ENCODE peak calls at places on chromosomes 13 and 19, in six cellular contexts. L, Y, A, B, D and F are unnamed samples.
A peak's percentile ranks its signal among the peaks of the same experiment; 100 is the strongest.

GRCh38 chr13:26011208-26011573 is 40.6 kb downstream of the SHISA2 start:
- DNase-seq in B (no peak), A (no peak), Y (no peak), D (no peak), L (no peak), F (no peak)

GRCh38 chr13:99983401-99984133 is 2.0 kb downstream of the ZIC2 start:
- DNase-seq in L (no peak), A (no peak), D (peak; percentile 46), B (no peak), Y (peak; percentile 31), F (no peak)

GRCh38 chr13:50845211-50845610 is 1.7 kb upstream of the DLEU7 start:
- DNase-seq in L (no peak), D (no peak), A (no peak), Y (no peak), B (no peak), F (no peak)

GRCh38 chr13:52104624-52105023 is 24.2 kb downstream of the NEK5 start:
- DNase-seq in D (no peak), B (no peak), L (no peak), A (no peak), Y (no peak), F (no peak)

GRCh38 chr13:92473736-92474465 is 752.7 kb upstream of the GPC6 start:
- DNase-seq in A (no peak), B (no peak), D (no peak), Y (no peak), L (no peak), F (no peak)

GRCh38 chr19:40806385-40807146 is 7.6 kb downstream of the EGLN2 start:
- DNase-seq in B (peak; percentile 77), L (peak; percentile 99), A (no peak), Y (peak; percentile 97), D (peak; percentile 95), F (peak; percentile 92)

GRCh38 chr13:95479706-95480105 is 72.8 kb upstream of the CLDN10 start:
- DNase-seq in B (no peak), D (no peak), A (no peak), Y (no peak), L (no peak), F (no peak)

GRCh38 chr19:8506402-8506957 is 4.0 kb upstream of the PRAM1 start:
- DNase-seq in Y (no peak), L (no peak), D (no peak), B (no peak), A (no peak), F (no peak)

GRCh38 chr13:33862006-33862405 is 44.1 kb downstream of the RFC3 start:
- DNase-seq in D (no peak), Y (no peak), B (no peak), A (no peak), L (no peak), F (no peak)

GRCh38 chr13:95676100-95676774 is 702 bp upstream of the DNAJC3 start:
- DNase-seq in B (no peak), Y (no peak), A (no peak), L (peak; percentile 71), D (no peak), F (no peak)

DNA sequence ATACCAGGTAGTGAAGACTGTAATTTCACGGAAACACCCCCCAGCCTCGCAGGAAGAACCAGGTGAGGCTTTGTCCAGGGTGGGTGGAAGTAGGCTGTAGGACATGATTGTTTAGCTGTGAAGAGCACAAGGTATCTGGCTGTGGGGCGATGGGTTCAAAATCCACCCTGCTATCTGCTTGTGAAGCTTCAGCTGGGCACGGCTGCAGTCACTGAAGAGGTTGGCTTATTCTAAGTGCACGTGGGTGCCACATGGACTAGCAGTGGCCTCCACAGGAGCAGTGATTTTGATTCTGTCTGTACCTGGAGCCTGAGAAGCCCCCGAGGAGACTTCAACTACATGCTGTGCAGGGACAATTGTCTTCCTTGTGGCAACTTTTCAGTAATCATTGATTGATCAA is 254.1 kb downstream of the FGF9 start:
- DNase-seq in L (no peak), D (no peak), Y (no peak), B (no peak), A (no peak), F (no peak)
- H3K4me3 ChIP-seq in L (no peak overlapping the region), D (no peak overlapping the region), Y (no peak overlapping the region), B (no peak overlapping the region), A (no peak overlapping the region), F (no peak overlapping the region)

DNA sequence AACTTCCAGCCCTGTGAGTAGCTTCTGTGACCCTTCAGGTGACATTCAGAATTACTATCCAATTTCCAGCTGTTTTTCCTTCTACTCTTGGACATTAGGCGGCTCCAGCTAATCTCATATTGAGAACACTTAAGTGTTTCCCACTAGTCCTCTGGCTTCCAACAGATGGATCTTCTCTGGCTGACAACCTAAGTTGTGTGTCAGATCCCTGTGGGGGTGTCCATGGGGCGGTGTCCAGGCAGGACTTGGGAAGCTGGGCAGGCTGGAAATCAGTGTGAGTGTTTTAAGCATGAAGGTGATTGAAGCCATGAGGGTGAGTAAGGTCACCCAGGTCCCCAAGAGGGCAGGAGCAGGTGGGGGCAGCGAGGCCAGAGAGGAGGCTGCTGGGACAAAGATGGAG is 10.1 kb downstream of the CNOT3 start:
- DNase-seq in B (no peak), L (no peak), D (no peak), Y (no peak), A (no peak), F (peak; percentile 84)
- TF ChIP-seq POLR2AphosphoS5 in B (no peak), L (no peak), D (no peak), Y (no peak), A (no peak), F (no peak)

GRCh38 chr13:78599911-78600310 is 3.4 kb downstream of the POU4F1 start:
- DNase-seq in L (no peak), Y (no peak), A (no peak), B (no peak), D (no peak), F (no peak)

GRCh38 chr13:78600317-78600899 is 2.9 kb downstream of the POU4F1 start:
- DNase-seq in D (no peak), L (no peak), A (no peak), B (no peak), Y (no peak), F (no peak)

GRCh38 chr13:78602561-78603239 is 652 bp downstream of the POU4F1 start:
- DNase-seq in D (peak; percentile 63), B (no peak), L (no peak), Y (no peak), A (no peak), F (no peak)

GRCh38 chr13:78601886-78602560 is 1.3 kb downstream of the POU4F1 start:
- DNase-seq in D (no peak), B (no peak), L (no peak), Y (peak; percentile 54), A (no peak), F (no peak)

GRCh38 chr13:78601124-78601885 is 2.0 kb downstream of the POU4F1 start:
- DNase-seq in D (peak; percentile 65), B (no peak), Y (peak; percentile 45), A (no peak), L (peak; percentile 34), F (no peak)
- H3K4me3 ChIP-seq in D (peak overlapping the region; percentile 21), B (no peak overlapping the region), Y (no peak overlapping the region), A (no peak overlapping the region), L (no peak overlapping the region), F (no peak overlapping the region)

DNA sequence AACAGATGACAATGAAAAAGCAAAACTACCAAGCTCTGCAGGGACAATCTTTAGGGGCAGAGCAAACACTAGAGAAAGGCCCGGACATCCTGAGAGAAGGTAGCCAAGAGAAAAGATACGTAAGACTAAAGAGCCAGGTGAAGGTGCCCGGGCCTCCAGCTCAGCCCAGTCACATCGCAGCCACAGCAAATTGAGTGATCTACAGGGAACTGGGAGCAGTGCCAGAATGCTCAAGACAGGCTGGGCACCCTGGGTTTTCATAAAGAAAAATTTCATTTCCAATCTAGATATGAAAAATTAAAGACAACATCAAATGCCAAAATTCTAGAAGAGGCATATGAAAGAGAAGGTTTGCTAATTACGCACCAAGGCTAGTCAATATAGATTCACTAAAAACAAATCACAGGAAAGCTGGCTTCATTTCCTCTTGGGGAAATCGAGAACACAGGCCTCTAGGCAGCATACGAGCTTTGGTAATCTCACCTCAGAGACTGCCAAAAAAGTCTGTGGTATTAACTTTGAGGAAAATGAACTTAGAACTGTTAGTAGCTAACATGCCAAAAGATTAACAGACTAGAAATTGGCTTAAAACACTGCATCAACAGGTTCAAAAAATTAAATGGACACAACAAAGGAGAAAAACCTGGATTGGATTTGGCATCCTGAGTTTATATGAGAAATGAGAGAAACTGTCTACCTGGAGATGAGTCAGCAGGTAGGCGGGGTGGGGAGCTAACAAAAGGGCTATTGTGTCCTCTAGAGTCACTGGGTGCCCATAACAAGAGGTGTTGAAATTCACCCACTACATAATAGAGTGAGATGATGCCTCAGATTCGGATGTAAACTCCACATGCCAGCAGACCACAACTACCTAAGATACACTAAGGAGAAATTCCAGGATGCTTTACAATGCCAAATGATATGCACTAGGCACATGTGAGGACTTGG is 6.6 kb downstream of the ANKRD10 start:
- DNase-seq in L (peak; percentile 24), B (no peak), D (no peak), Y (no peak), A (no peak), F (no peak)
- TF ChIP-seq POLR2AphosphoS5 in L (no peak), B (no peak), D (no peak), Y (no peak), A (no peak), F (no peak)